ENCODE peak calls at places on chromosomes 13 and 19, in six cellular contexts. O, R, M, Q, S and Y are unnamed samples.

GRCh38 chr13:22357132-22357531 is 686.3 kb downstream of the FGF9 start:
- DNase-seq in S (peak; percentile 14), Q (no peak), R (no peak), O (no peak), M (no peak), Y (no peak)

GRCh38 chr19:52034051-52034728 is 6.0 kb upstream of the ZNF614 start:
- DNase-seq in O (peak; percentile 8), S (peak; percentile 25), R (no peak), M (no peak), Q (no peak), Y (no peak)

GRCh38 chr13:20393273-20394235 is 132.1 kb downstream of the CRYL1 start:
- DNase-seq in Q (no peak), O (no peak), R (no peak), S (no peak), M (no peak), Y (no peak)

GRCh38 chr13:110318920-110319319 is 11.8 kb downstream of the COL4A2 start:
- DNase-seq in M (no peak), R (no peak), O (no peak), Q (no peak), S (no peak), Y (no peak)

GRCh38 chr13:112634102-112634501 is 46.1 kb upstream of the TUBGCP3 start:
- DNase-seq in Q (no peak), M (no peak), O (no peak), R (no peak), S (no peak), Y (no peak)

GRCh38 chr19:57954996-57955395 is 7.5 kb upstream of the ZNF256 start:
- DNase-seq in Q (no peak), O (no peak), M (no peak), S (no peak), R (no peak), Y (no peak)

GRCh38 chr19:10762656-10763055 is 44.8 kb downstream of the DNM2 start:
- DNase-seq in R (peak; percentile 49), S (no peak), Q (no peak), O (no peak), M (no peak), Y (no peak)

GRCh38 chr19:48415395-48415794 is 21.9 kb downstream of the GRIN2D start:
- DNase-seq in R (peak; percentile 75), S (peak; percentile 54), M (peak; percentile 91), O (peak; percentile 36), Q (peak; percentile 94), Y (no peak)

GRCh38 chr19:41753159-41753558 is 2.2 kb upstream of the CEACAM6 start:
- DNase-seq in S (no peak), M (no peak), R (peak; percentile 46), O (no peak), Q (peak; percentile 65), Y (peak; percentile 14)

GRCh38 chr19:49912965-49913685 is 15.9 kb upstream of the ATF5 start:
- DNase-seq in O (peak; percentile 44), M (no peak), S (no peak), R (no peak), Q (peak; percentile 74), Y (no peak)

GRCh38 chr19:29454109-29454508 is 71.7 kb upstream of the VSTM2B start:
- DNase-seq in M (no peak), R (no peak), S (no peak), Q (no peak), O (no peak), Y (no peak)

GRCh38 chr13:45807520-45808099 is 43.9 kb downstream of the SIAH3 start:
- DNase-seq in R (peak; percentile 77), Q (peak; percentile 55), O (peak; percentile 17), S (peak; percentile 62), M (no peak), Y (peak; percentile 37)

GRCh38 chr13:25114220-25114619 is 18.3 kb downstream of the PABPC3 start:
- DNase-seq in Q (peak; percentile 87), O (peak; percentile 69), M (peak; percentile 77), S (peak; percentile 64), R (peak; percentile 89), Y (peak; percentile 66)

GRCh38 chr19:34096020-34096915 is 76.0 kb upstream of the LSM14A start:
- DNase-seq in Q (peak; percentile 46), O (peak; percentile 50), R (peak; percentile 83), S (peak; percentile 60), M (no peak), Y (peak; percentile 53)

GRCh38 chr13:63472736-63473135 is 2057.1 kb upstream of the PCDH20 start:
- DNase-seq in Q (no peak), R (no peak), O (no peak), M (no peak), S (no peak), Y (no peak)

GRCh38 chr13:110397445-110397844 is 90.4 kb downstream of the COL4A2 start:
- DNase-seq in S (no peak), O (peak; percentile 85), M (no peak), R (no peak), Q (no peak), Y (no peak)

GRCh38 chr19:47111682-47112165 is 1.9 kb downstream of the ZC3H4 start:
- DNase-seq in Q (no peak), M (no peak), R (no peak), O (no peak), S (no peak), Y (peak; percentile 45)

GRCh38 chr19:47112166-47112663 is 1.4 kb downstream of the ZC3H4 start:
- DNase-seq in M (peak; percentile 54), O (peak; percentile 85), S (peak; percentile 88), R (peak; percentile 67), Q (peak; percentile 82), Y (peak; percentile 72)

GRCh38 chr19:47109541-47110375 is 3.8 kb downstream of the ZC3H4 start:
- DNase-seq in M (no peak), R (no peak), Q (no peak), O (peak; percentile 49), S (peak; percentile 65), Y (no peak)

GRCh38 chr19:47110521-47111080 is 3.0 kb downstream of the ZC3H4 start:
- DNase-seq in S (no peak), R (no peak), M (no peak), O (no peak), Q (no peak), Y (no peak)

DNA sequence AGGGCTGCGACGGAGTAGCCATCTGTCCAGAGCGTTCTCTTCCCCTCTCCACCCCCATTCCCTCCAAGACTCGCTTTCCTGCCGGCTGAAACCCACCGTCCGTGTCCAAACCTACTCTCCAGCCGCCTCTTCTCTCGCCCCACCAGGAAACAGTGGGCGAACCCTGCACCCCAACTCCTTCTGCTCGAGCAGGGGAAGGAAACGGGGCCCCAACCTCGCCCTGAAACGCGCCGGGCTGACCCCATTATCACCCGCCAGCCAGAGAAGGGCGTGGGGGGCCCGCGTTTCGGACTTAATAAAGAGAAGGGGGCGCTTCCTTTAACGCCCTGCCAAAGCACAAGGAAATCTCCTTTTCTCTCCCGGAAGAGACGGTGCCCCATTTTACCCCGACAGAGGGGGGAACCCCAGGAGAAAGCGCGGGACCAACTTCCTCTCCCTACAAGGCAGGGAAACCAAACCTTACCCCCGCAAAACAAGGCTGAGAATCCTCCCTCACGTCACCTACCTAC is 2.4 kb downstream of the ZC3H4 start:
- DNase-seq in Q (no peak), R (no peak), S (no peak), M (no peak), O (no peak), Y (no peak)
- H4K8ac ChIP-seq in Q (no peak overlapping the region), R (peak overlapping the region; percentile 99), S (peak overlapping the region; percentile 95), M (peak overlapping the region; percentile 66), O (peak overlapping the region; percentile 96), Y (no peak overlapping the region)

GRCh38 chr19:4266253-4267000 is 12.6 kb upstream of the SHD start:
- DNase-seq in M (no peak), R (no peak), S (no peak), Q (no peak), O (no peak), Y (no peak)

GRCh38 chr19:4268816-4269430 is 10.1 kb upstream of the SHD start:
- DNase-seq in O (no peak), M (no peak), R (no peak), S (no peak), Q (no peak), Y (no peak)

GRCh38 chr19:4267101-4267900 is 11.8 kb upstream of the SHD start:
- DNase-seq in M (peak; percentile 61), O (peak; percentile 37), S (peak; percentile 75), R (peak; percentile 82), Q (peak; percentile 89), Y (peak; percentile 60)

GRCh38 chr19:4264812-4265211 is 14.3 kb upstream of the SHD start:
- DNase-seq in O (no peak), M (no peak), Q (no peak), R (no peak), S (no peak), Y (no peak)

GRCh38 chr19:4267901-4268815 is 10.9 kb upstream of the SHD start:
- DNase-seq in Q (no peak), R (no peak), M (no peak), S (no peak), O (no peak), Y (no peak)
- H4K91ac ChIP-seq in Q (no peak overlapping the region), R (no peak overlapping the region), M (no peak overlapping the region), S (no peak overlapping the region), O (no peak overlapping the region), Y (no peak overlapping the region)

DNA sequence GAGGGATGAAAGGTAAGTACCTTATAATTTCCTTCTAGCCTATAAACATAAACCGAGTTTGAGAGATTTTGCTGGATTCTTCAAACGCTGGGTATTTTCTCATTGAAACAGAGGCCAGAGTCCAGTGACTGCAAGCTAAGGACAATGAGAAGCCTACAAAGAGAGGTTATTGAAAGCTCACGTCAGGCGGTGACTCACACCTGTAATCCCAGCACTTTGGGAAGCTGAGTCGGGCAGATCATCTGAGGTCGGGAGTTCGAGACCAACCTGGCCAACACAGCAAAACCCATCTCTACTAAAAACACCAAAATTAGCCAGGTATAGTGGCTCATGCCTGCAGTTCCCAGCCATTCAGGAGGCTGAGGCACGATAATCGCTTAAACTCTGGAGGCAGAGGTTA is 15.0 kb upstream of the ZNF69 start:
- DNase-seq in R (no peak), O (no peak), Q (no peak), S (no peak), M (no peak), Y (no peak)
- H4K8ac ChIP-seq in R (no peak overlapping the region), O (no peak overlapping the region), Q (no peak overlapping the region), S (no peak overlapping the region), M (no peak overlapping the region), Y (no peak overlapping the region)

DNA sequence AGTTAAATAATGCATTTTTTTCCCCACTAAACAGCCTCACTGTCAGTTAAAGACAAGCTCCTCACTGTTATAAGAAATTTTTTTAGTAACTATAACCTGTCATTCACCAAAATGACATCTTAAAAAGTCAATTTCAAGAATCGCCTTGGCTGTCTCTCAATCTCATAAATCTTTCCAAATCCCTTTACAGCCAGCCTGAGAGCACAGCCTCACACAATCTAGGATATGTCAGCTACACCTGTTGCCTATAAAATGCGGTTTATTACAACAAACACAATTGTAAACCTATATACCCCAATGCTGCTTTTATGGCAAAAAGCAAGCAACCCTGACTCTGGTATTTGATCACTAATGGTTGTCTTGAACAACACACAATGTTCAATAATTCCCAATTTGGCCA is 29.5 kb upstream of the FNDC3A start:
- DNase-seq in O (no peak), M (no peak), R (no peak), Q (no peak), S (no peak), Y (no peak)
- H4K91ac ChIP-seq in O (no peak overlapping the region), M (no peak overlapping the region), R (no peak overlapping the region), Q (no peak overlapping the region), S (no peak overlapping the region), Y (no peak overlapping the region)